ENCODE peak calls at places on chromosomes 6 and 20, in four cellular contexts. V is HCT116, Z is SK-N-SH, D is H1. H is an unnamed sample.

GRCh38 chr6:79408598-79408997 is 128.6 kb downstream of the LCA5 start:
- DNase-seq in V (no peak), Z (no peak), D (no peak), H (no peak)

GRCh38 chr6:44010411-44011349 is 116.6 kb downstream of the MRPL14 start:
- DNase-seq in V (peak), Z (no peak), D (no peak), H (peak)

GRCh38 chr6:160101262-160102205 is 20.1 kb upstream of the SLC22A1 start:
- DNase-seq in V (no peak), Z (no peak), D (no peak), H (no peak)

GRCh38 chr6:15285682-15286294 is 39.9 kb downstream of the JARID2 start:
- DNase-seq in V (no peak), Z (no peak), D (no peak), H (no peak)

GRCh38 chr6:75896526-75896925 is 147.5 kb downstream of the MYO6 start:
- DNase-seq in V (no peak), Z (no peak), D (no peak), H (no peak)

GRCh38 chr6:41022294-41022693 is 16.7 kb downstream of the UNC5CL start:
- DNase-seq in V (no peak), Z (peak), D (no peak), H (no peak)

GRCh38 chr6:11433860-11434259 is 103.7 kb upstream of the TMEM170B start:
- DNase-seq in V (no peak), Z (no peak), D (no peak), H (no peak)

GRCh38 chr6:149129401-149130077 is 188.0 kb upstream of the TAB2 start:
- DNase-seq in V (no peak), Z (no peak), D (no peak), H (no peak)

GRCh38 chr6:143950874-143951273 is 57.2 kb downstream of the PLAGL1 start:
- DNase-seq in V (no peak), Z (no peak), D (no peak), H (no peak)

GRCh38 chr20:46088409-46089075 is 1.2 kb downstream of the NCOA5 start:
- DNase-seq in V (no peak), Z (no peak), D (no peak), H (no peak)

GRCh38 chr6:33901822-33902816 is 98.3 kb upstream of the MLN start:
- DNase-seq in V (no peak), Z (no peak), D (no peak), H (no peak)

GRCh38 chr6:49933526-49933925 is 30.4 kb downstream of the DEFB114 start:
- DNase-seq in V (no peak), Z (no peak), D (no peak), H (no peak)

GRCh38 chr20:35607003-35607735 is 8.5 kb upstream of the SPAG4 start:
- DNase-seq in V (no peak), Z (no peak), D (no peak), H (no peak)

GRCh38 chr20:45362804-45363610 is at the start of gene SYS1:
- DNase-seq in V (peak), Z (peak), D (peak), H (peak)

GRCh38 chr6:112469306-112469705 is 122.2 kb downstream of the RFPL4B start:
- DNase-seq in V (no peak), Z (no peak), D (no peak), H (no peak)

GRCh38 chr6:130625825-130626500 is 201.2 kb upstream of the SMLR1 start:
- DNase-seq in V (peak), Z (no peak), D (no peak), H (no peak)

GRCh38 chr6:112620832-112621569 is 273.9 kb downstream of the RFPL4B start:
- DNase-seq in V (no peak), Z (no peak), D (no peak), H (no peak)

GRCh38 chr20:57498425-57499400 is 26.2 kb downstream of the CTCFL start:
- DNase-seq in V (peak), Z (peak), D (no peak), H (no peak)

GRCh38 chr20:23143098-23143497 is 57.0 kb upstream of the CD93 start:
- DNase-seq in V (peak), Z (no peak), D (no peak), H (peak)

GRCh38 chr20:14523090-14523489 is 185.7 kb upstream of the FLRT3 start:
- DNase-seq in V (no peak), Z (no peak), D (no peak), H (no peak)

GRCh38 chr20:1887321-1887720 is 7.9 kb upstream of the SIRPA start:
- DNase-seq in V (no peak), Z (no peak), D (no peak), H (no peak)

GRCh38 chr6:9437836-9438235 is 977.0 kb downstream of the TFAP2A start:
- DNase-seq in V (no peak), Z (no peak), D (no peak), H (no peak)

GRCh38 chr20:11136691-11137090 is 462.9 kb upstream of the JAG1 start:
- DNase-seq in V (no peak), Z (no peak), D (no peak), H (no peak)

GRCh38 chr20:36544134-36545018 is 3.1 kb downstream of the MYL9 start:
- DNase-seq in V (no peak), Z (no peak), D (no peak), H (no peak)

GRCh38 chr6:30983439-30983838 is at the start of gene MUC21:
- DNase-seq in V (no peak), Z (no peak), D (no peak), H (no peak)

GRCh38 chr6:101114703-101115102 is 233.6 kb upstream of the ASCC3 start:
- DNase-seq in V (peak), Z (peak), D (no peak), H (peak)

GRCh38 chr6:82741325-82741995 is 324.2 kb downstream of the UBE3D start:
- DNase-seq in V (no peak), Z (no peak), D (no peak), H (no peak)

GRCh38 chr6:82740066-82740465 is 325.6 kb downstream of the UBE3D start:
- DNase-seq in V (no peak), Z (no peak), D (no peak), H (no peak)

GRCh38 chr6:82739266-82739665 is 326.4 kb downstream of the UBE3D start:
- DNase-seq in V (no peak), Z (no peak), D (no peak), H (no peak)

GRCh38 chr6:82737965-82738364 is 327.7 kb downstream of the UBE3D start:
- DNase-seq in V (no peak), Z (no peak), D (no peak), H (no peak)

GRCh38 chr6:82738773-82739172 is 326.9 kb downstream of the UBE3D start:
- DNase-seq in V (no peak), Z (no peak), D (no peak), H (no peak)
- H3K27ac ChIP-seq in V (no peak), Z (no peak), D (no peak), H (no peak)

DNA sequence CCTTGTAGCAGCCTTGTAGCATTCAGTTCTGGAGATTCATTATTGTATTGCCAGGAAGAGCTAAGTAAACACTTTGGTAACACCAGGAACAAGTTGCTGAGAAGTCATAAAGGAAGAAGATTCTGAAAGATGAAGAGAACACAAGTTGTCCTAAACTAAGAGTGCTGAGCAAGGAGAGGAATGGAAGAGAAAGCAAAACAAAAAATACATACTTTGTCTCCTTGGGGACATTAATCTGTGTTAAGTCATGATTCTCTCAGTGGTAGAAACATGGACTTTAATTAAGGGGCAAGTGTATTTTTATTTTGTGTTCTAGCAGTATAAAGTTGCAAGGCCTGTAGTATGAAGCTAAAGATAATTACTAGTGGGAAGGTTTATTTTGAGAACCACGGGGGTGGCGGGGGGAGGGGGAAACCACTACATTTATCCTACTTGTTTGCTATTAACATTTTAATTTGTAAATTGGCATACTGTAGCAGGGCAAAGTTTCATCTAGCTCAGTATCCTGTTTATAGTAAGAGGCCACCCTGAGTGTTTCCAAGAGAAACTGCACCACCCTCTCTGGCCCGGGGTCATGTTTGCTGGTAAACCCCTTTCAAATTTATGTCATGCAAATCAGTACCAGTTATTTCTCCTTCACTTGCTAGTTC is 463.0 kb downstream of the CDKAL1 start:
- DNase-seq in V (no peak), Z (no peak), D (no peak), H (no peak)
- TF ChIP-seq SIN3A in V (no peak), Z (no peak), D (no peak), H (no peak)

DNA sequence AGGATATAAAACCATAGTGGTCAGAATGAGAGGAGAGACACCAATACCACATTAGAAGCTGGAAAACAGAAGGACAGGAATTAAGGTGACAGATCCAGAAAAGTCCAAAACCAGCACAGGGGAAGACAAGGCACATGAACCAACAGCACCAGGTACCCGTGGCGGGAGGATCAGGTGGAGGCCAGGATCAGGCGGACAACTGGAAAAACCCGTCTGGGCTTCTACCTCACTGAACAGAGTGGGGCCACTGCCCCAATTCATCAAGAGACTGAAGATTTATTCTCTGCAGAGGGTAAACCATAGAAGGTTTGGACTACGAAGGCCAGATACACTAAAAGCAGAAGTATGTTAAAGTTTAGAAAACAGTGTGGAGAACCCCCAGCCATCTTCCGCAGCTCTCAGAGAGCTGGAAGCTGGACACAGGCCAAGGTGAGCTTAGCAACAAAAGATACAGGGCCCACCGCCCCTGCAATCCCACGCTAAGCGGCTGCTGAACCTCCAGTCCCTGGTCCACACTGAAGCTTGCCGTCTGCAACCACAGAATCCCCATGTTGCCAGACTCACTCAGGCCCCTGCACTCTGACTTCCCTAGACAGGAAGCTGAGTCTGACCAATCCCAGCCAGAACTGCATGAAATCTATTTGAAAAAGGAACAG is 29.9 kb downstream of the ABHD12 start:
- DNase-seq in V (no peak), Z (peak), D (no peak), H (no peak)
- H3K27ac ChIP-seq in V (no peak), Z (no peak), D (no peak), H (peak)

GRCh38 chr6:38404355-38404754 is 235.4 kb downstream of the BTBD9 start:
- DNase-seq in V (no peak), Z (no peak), D (no peak), H (no peak)

GRCh38 chr6:38400764-38401163 is 239.0 kb downstream of the BTBD9 start:
- DNase-seq in V (no peak), Z (no peak), D (no peak), H (no peak)

GRCh38 chr6:38400101-38400500 is 239.6 kb downstream of the BTBD9 start:
- DNase-seq in V (no peak), Z (no peak), D (no peak), H (no peak)

DNA sequence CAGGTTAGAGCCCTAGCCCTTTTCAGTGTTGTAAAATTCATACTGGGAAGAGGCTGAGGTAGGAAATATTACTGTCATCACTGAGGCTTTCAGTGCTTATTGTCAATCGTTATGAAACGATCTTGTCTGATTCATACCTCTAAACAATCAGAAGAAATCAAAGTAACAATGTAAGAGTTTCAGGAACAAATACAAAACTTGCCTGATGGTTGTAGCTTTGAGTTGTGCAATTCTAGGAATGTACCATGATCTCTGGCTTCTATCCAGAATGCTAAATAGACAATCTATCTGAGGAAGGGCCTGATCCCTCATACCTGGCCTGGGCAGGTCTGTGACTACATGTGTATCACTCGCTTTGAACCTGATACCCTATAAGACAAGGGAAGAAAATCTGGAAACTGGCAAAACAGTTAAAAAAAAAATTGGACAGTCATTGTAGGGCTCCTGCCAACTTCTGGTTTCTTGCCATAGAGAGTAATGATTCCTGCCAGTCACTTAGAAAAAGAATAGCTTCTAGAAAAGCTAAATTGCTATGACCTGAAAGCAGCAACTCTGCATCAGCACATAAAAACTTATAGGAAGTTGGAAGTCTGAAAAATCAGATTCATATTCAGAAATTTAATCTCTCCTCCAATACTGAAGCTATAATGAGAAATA is 234.7 kb downstream of the BTBD9 start:
- DNase-seq in V (no peak), Z (no peak), D (no peak), H (no peak)
- TF ChIP-seq SIN3A in V (no peak), Z (no peak), D (no peak), H (no peak)

GRCh38 chr6:169022079-169022478 is 231.6 kb downstream of the THBS2 start:
- DNase-seq in V (no peak), Z (peak), D (no peak), H (no peak)

GRCh38 chr6:169020821-169021220 is 232.8 kb downstream of the THBS2 start:
- DNase-seq in V (no peak), Z (no peak), D (no peak), H (no peak)

GRCh38 chr6:169019111-169019510 is 234.5 kb downstream of the THBS2 start:
- DNase-seq in V (no peak), Z (no peak), D (no peak), H (no peak)

GRCh38 chr6:169016758-169017157 is 236.9 kb downstream of the THBS2 start:
- DNase-seq in V (no peak), Z (no peak), D (no peak), H (no peak)

GRCh38 chr6:169019727-169020491 is 233.7 kb downstream of the THBS2 start:
- DNase-seq in V (no peak), Z (no peak), D (peak), H (no peak)
- H3K27ac ChIP-seq in V (no peak), Z (no peak), D (no peak), H (no peak)

DNA sequence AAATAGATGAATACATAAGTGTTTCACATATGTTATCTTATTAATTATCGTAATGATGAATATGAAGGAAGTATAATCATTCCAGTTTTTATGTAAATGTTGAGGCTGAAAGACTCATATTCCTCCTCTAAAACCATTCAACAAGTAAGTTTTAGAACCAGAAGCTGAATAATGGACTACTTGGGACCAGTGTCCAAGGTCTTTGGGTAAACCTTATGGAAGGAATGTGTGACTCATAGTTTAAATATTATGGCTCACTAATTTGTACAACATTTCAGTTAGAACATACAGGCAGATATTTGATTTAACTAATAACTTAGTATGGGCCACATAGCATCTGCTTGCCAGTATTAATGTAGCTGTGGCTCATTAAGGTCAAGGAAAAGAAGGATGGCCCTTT is 209.6 kb downstream of the TFAP2B start:
- DNase-seq in V (no peak), Z (no peak), D (no peak), H (peak)
- TF ChIP-seq SIN3A in V (no peak), Z (no peak), D (no peak), H (no peak)

GRCh38 chr20:62178316-62179161 is 4.3 kb upstream of the MTG2 start:
- DNase-seq in V (no peak), Z (no peak), D (no peak), H (no peak)

GRCh38 chr20:62176866-62177265 is 6.0 kb upstream of the MTG2 start:
- DNase-seq in V (no peak), Z (peak), D (no peak), H (no peak)

GRCh38 chr20:62179162-62179504 is 3.7 kb upstream of the MTG2 start:
- DNase-seq in V (no peak), Z (no peak), D (no peak), H (no peak)

GRCh38 chr20:62175711-62176110 is 7.1 kb upstream of the MTG2 start:
- DNase-seq in V (no peak), Z (no peak), D (no peak), H (no peak)

DNA sequence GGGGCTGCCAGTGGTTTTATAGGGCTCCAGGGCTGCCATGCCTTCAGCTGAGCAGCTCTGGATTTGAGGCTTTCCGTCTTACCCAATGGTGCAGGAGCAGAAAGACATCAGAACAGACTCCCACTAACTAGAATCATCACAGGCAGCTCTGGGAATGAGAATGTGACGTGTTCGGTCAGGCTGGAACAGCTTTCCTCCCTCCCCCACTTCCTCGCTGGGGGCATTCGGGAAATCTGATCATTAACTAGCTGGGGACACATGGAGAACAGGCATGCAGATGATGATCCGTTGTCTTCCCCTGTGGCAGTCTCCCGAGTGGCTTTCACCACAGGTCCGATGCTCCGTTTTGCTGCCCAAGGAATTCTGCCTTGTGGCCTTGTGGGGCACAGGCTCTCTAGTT is 5.5 kb upstream of the MTG2 start:
- DNase-seq in V (no peak), Z (peak), D (no peak), H (no peak)
- H3K27ac ChIP-seq in V (no peak), Z (peak), D (no peak), H (no peak)

H was measured in Panc1.